ENCODE peak calls at places on chromosome 7, in five cellular contexts. One of them, this sample, is unnamed.

GRCh38 chr7:80253653-80254052 is 119.0 kb downstream of the GNAI1 start:
- DNase-seq in left lobe of liver: no peak
- DNase-seq in fibroblast of pulmonary artery: no peak
- DNase-seq in globus pallidus: no peak
- DNase-seq in NCI-H1092 treated with DMSO at 0.1 percent for 48 hours: no peak
- DNase-seq in this sample: no peak

GRCh38 chr7:77696643-77697534 is 630 bp downstream of the RSBN1L start:
- DNase-seq in left lobe of liver: peak
- DNase-seq in fibroblast of pulmonary artery: peak
- DNase-seq in globus pallidus: peak
- DNase-seq in NCI-H1092 treated with DMSO at 0.1 percent for 48 hours: peak
- DNase-seq in this sample: peak

GRCh38 chr7:47180268-47180826 is 401.6 kb downstream of the TNS3 start:
- DNase-seq in left lobe of liver: peak
- DNase-seq in fibroblast of pulmonary artery: peak
- DNase-seq in globus pallidus: peak
- DNase-seq in NCI-H1092 treated with DMSO at 0.1 percent for 48 hours: peak
- DNase-seq in this sample: peak

GRCh38 chr7:40303996-40304395 is 169.2 kb downstream of the SUGCT start:
- DNase-seq in left lobe of liver: no peak
- DNase-seq in fibroblast of pulmonary artery: peak
- DNase-seq in globus pallidus: no peak
- DNase-seq in NCI-H1092 treated with DMSO at 0.1 percent for 48 hours: no peak
- DNase-seq in this sample: no peak

GRCh38 chr7:43849069-43849468 is 20.2 kb downstream of the MRPS24 start:
- DNase-seq in left lobe of liver: no peak
- DNase-seq in fibroblast of pulmonary artery: no peak
- DNase-seq in globus pallidus: no peak
- DNase-seq in NCI-H1092 treated with DMSO at 0.1 percent for 48 hours: no peak
- DNase-seq in this sample: no peak

GRCh38 chr7:132571970-132572369 is 4.3 kb downstream of the PLXNA4 start:
- DNase-seq in left lobe of liver: no peak
- DNase-seq in fibroblast of pulmonary artery: no peak
- DNase-seq in globus pallidus: no peak
- DNase-seq in NCI-H1092 treated with DMSO at 0.1 percent for 48 hours: no peak
- DNase-seq in this sample: no peak

GRCh38 chr7:113625494-113626102 is 293.2 kb downstream of the PPP1R3A start:
- DNase-seq in left lobe of liver: no peak
- DNase-seq in fibroblast of pulmonary artery: no peak
- DNase-seq in globus pallidus: no peak
- DNase-seq in NCI-H1092 treated with DMSO at 0.1 percent for 48 hours: no peak
- DNase-seq in this sample: no peak

GRCh38 chr7:156607332-156608175 is 33.0 kb upstream of the RNF32 start:
- DNase-seq in left lobe of liver: no peak
- DNase-seq in fibroblast of pulmonary artery: no peak
- DNase-seq in globus pallidus: no peak
- DNase-seq in NCI-H1092 treated with DMSO at 0.1 percent for 48 hours: no peak
- DNase-seq in this sample: no peak

GRCh38 chr7:47763063-47763974 is 181.4 kb upstream of the TNS3 start:
- DNase-seq in left lobe of liver: peak
- DNase-seq in fibroblast of pulmonary artery: peak
- DNase-seq in globus pallidus: no peak
- DNase-seq in NCI-H1092 treated with DMSO at 0.1 percent for 48 hours: peak
- DNase-seq in this sample: no peak

GRCh38 chr7:28551311-28551710 is 139.0 kb downstream of the CREB5 start:
- DNase-seq in left lobe of liver: no peak
- DNase-seq in fibroblast of pulmonary artery: no peak
- DNase-seq in globus pallidus: no peak
- DNase-seq in NCI-H1092 treated with DMSO at 0.1 percent for 48 hours: no peak
- DNase-seq in this sample: no peak